ENCODE peak calls at places on chromosomes 6 and 20, in seven cellular contexts. J, G, K, D, R, H and L are unnamed samples.

GRCh38 chr6:68038815-68039408 is 596.2 kb upstream of the ADGRB3 start:
- DNase-seq in D (no peak), H (no peak), R (no peak), J (peak; percentile 84), K (no peak), G (no peak), L (no peak)

GRCh38 chr6:52724041-52724405 is 39.3 kb downstream of the GSTA2 start:
- DNase-seq in D (no peak), K (no peak), H (no peak), R (peak; percentile 2), G (no peak), J (no peak), L (no peak)

GRCh38 chr20:32485770-32486248 is 99.3 kb downstream of the NOL4L start:
- DNase-seq in J (no peak), D (no peak), H (no peak), G (no peak), K (no peak), R (peak; percentile 61), L (no peak)

GRCh38 chr6:86477510-86478166 is 459.7 kb upstream of the HTR1E start:
- DNase-seq in D (no peak), G (no peak), R (no peak), K (no peak), H (no peak), J (peak; percentile 45), L (no peak)

GRCh38 chr6:31585531-31585930 is 546 bp upstream of the LST1 start:
- DNase-seq in H (peak; percentile 62), R (no peak), G (no peak), J (peak; percentile 81), D (no peak), K (peak; percentile 26), L (no peak)

GRCh38 chr20:4091332-4092135 is 76.2 kb upstream of the RNF24 start:
- DNase-seq in R (peak; percentile 48), H (peak; percentile 63), J (peak; percentile 90), G (no peak), K (no peak), D (no peak), L (no peak)

GRCh38 chr6:87182321-87182720 is 27.0 kb downstream of the ZNF292 start:
- DNase-seq in G (no peak), D (peak; percentile 47), H (no peak), J (no peak), K (no peak), R (no peak), L (no peak)

GRCh38 chr6:168061269-168062210 is 17.5 kb downstream of the FRMD1 start:
- DNase-seq in G (no peak), K (no peak), R (no peak), H (no peak), J (no peak), D (no peak), L (no peak)

GRCh38 chr6:39093167-39093708 is 21.7 kb downstream of the SAYSD1 start:
- DNase-seq in K (no peak), R (no peak), D (no peak), H (no peak), J (no peak), G (no peak), L (no peak)

GRCh38 chr6:140537834-140538680 is 1163.6 kb upstream of the CITED2 start:
- DNase-seq in H (no peak), R (peak; percentile 85), D (no peak), J (peak; percentile 62), K (no peak), G (peak; percentile 21), L (no peak)

GRCh38 chr6:149855040-149855654 is 9.0 kb downstream of the LRP11 start:
- DNase-seq in G (no peak), K (peak; percentile 71), H (no peak), R (peak; percentile 93), J (no peak), D (no peak), L (no peak)

GRCh38 chr6:15736023-15736696 is 73.3 kb upstream of the DTNBP1 start:
- DNase-seq in K (no peak), J (no peak), R (no peak), D (no peak), H (peak; percentile 35), G (no peak), L (no peak)

GRCh38 chr6:156396068-156396771 is 381.0 kb upstream of the ARID1B start:
- DNase-seq in K (no peak), D (peak; percentile 63), J (peak; percentile 21), G (no peak), H (no peak), R (no peak), L (no peak)

GRCh38 chr20:41316602-41317535 is 662 bp downstream of the ZHX3 start:
- DNase-seq in H (peak; percentile 94), G (no peak), D (no peak), R (peak; percentile 72), K (no peak), J (peak; percentile 67), L (no peak)

GRCh38 chr6:42105714-42106662 is 36.4 kb downstream of the C6orf132 start:
- DNase-seq in D (no peak), G (no peak), R (no peak), J (no peak), K (no peak), H (no peak), L (no peak)

GRCh38 chr20:23826541-23827018 is at the start of gene CST2:
- DNase-seq in K (no peak), J (no peak), R (no peak), G (no peak), H (no peak), D (no peak), L (no peak)

GRCh38 chr20:52102559-52102958 is 89.0 kb downstream of the ZFP64 start:
- DNase-seq in K (no peak), R (no peak), H (no peak), D (no peak), J (no peak), G (no peak), L (no peak)

GRCh38 chr20:58854638-58855471 is 2.3 kb downstream of the GNAS start:
- DNase-seq in R (no peak), J (peak; percentile 68), H (no peak), G (no peak), K (no peak), D (no peak), L (no peak)
- TF ChIP-seq EZH2 in R (peak; percentile 90), J (peak; percentile 89), H (no peak), G (peak; percentile 83), K (no peak), D (no peak), L (peak; percentile 65)

GRCh38 chr20:50584687-50585086 is 74.5 kb downstream of the PTPN1 start:
- DNase-seq in J (no peak), H (no peak), K (no peak), D (no peak), G (no peak), R (no peak), L (no peak)

GRCh38 chr20:50586531-50587232 is 76.5 kb downstream of the PTPN1 start:
- DNase-seq in D (no peak), J (no peak), K (no peak), G (no peak), R (no peak), H (no peak), L (no peak)

GRCh38 chr20:50583422-50584150 is 73.4 kb downstream of the PTPN1 start:
- DNase-seq in J (no peak), D (no peak), G (no peak), R (no peak), K (no peak), H (no peak), L (no peak)

GRCh38 chr20:50585678-50586077 is 75.5 kb downstream of the PTPN1 start:
- DNase-seq in D (no peak), G (no peak), H (no peak), J (no peak), R (no peak), K (no peak), L (no peak)

DNA sequence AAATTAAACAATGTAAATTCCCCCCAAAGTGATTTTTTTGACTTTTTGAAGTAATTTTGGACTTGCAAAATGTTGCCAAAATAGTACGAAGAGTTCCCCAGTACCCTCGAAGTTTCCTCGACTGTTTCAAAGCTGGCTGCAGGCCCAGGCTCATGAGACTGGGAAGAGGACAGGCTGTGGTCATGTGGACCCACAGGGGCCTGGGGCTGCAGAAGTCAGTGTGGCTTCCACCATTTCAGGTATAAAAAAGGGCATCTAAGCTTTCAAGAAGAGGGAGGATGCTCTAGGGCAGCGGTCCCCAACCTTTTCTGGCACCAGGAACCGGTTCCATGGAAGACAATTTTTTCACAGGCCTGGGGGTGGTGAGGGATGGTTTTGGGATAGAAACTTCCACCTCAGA is 75.0 kb downstream of the PTPN1 start:
- DNase-seq in R (no peak), J (no peak), H (no peak), G (no peak), K (no peak), D (no peak), L (no peak)
- TF ChIP-seq POLR2AphosphoS5 in R (no peak), J (no peak), H (no peak), G (no peak), K (no peak), D (no peak), L (no peak)

GRCh38 chr20:18011482-18011881 is 42.7 kb downstream of the MGME1 start:
- DNase-seq in K (no peak), R (no peak), G (no peak), J (no peak), H (no peak), D (no peak), L (no peak)
- H3K4me3 ChIP-seq in K (no peak overlapping the region), R (no peak overlapping the region), G (no peak overlapping the region), J (no peak overlapping the region), H (no peak overlapping the region), D (no peak overlapping the region), L (no peak overlapping the region)

GRCh38 chr6:1608222-1608975 is 1.3 kb upstream of the FOXC1 start:
- DNase-seq in K (no peak), D (no peak), G (no peak), J (peak; percentile 55), H (no peak), R (peak; percentile 15), L (no peak)

GRCh38 chr6:1607236-1607556 is 2.5 kb upstream of the FOXC1 start:
- DNase-seq in K (no peak), G (no peak), D (no peak), H (no peak), J (no peak), R (no peak), L (no peak)

GRCh38 chr6:1606533-1607235 is 3.0 kb upstream of the FOXC1 start:
- DNase-seq in D (no peak), R (no peak), H (no peak), K (no peak), G (no peak), J (peak; percentile 92), L (no peak)

GRCh38 chr6:1608976-1609661 is 596 bp upstream of the FOXC1 start:
- DNase-seq in J (peak; percentile 57), R (peak; percentile 51), K (no peak), G (no peak), D (no peak), H (no peak), L (no peak)

DNA sequence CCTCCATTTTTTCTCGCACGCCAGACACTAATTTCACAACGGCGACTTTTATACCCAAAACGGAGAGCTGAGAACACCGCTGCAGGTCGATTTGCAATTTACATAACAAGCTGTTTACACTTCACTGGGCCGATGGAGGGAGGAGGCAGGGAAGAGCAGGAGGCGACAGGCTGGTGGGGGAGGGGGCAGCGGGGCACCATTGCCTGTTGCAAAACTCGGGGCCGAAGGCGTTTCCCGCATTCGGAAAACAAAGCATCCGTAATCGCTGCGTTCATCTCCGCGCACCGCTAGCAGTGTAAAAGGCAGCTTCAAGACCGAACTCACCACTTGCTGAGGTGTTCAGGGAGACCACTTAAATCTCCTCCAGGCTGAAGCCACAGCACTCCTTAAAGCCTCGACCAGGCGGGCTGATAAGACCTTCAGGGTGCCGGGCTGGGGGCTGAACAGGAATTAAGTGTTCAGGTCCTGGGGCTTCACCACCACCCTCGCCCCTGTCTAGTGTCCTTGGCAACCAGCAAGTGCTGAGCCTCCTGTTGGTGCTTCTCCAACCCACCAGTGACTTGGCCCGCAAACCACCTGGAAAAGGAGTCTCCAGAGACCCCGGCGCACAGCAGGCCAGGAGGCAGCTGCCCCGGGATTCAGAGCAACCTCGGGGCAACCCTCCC is 2.0 kb upstream of the FOXC1 start:
- DNase-seq in D (no peak), R (peak; percentile 11), J (peak; percentile 94), G (peak; percentile 75), H (no peak), K (no peak), L (no peak)
- TF ChIP-seq EZH2 in D (peak; percentile 77), R (no peak), J (no peak), G (no peak), H (no peak), K (no peak), L (no peak)